ENCODE peak calls at places on chromosomes 7 and 10, in ten cellular contexts. L is NCI-H2029; Z is sigmoid colon; K is nephron progenitor cell; Q is activated T-cell treated with anti-CD3 and anti-CD28 coated beads for 1 hour; W is endothelial cell; V is GM10248; H is activated T-helper 1 cell treated with anti-CD3 and anti-CD28 coated beads, Interleukin-12 subunit alpha, Interleukin-12 subunit beta, Interleukin-2, Interleukin-4 antibody, amounts not matched to agents 30 ng/mL and 10 ng/mL and 1 ng/mL, durations not matched to agents 14 hours and 24 hours and 36 hours; M is adipocyte; P is GM12864. T is an unnamed sample.
A peak's percentile ranks its signal among the peaks of the same experiment; 100 is the strongest.

GRCh38 chr7:43658718-43659548 is 70.4 kb downstream of the COA1 start:
- DNase-seq in K (no peak), V (peak; percentile 55), W (no peak), P (no peak), H (no peak), M (peak; percentile 78), Q (no peak), Z (no peak), L (no peak), T (no peak)

GRCh38 chr7:291302-292092 is 1.5 kb downstream of the FOXL3 start:
- DNase-seq in L (no peak), Q (no peak), H (no peak), Z (no peak), M (no peak), V (no peak), W (no peak), P (no peak), K (no peak), T (no peak)

GRCh38 chr10:72276013-72276387 is 2.3 kb downstream of the DDIT4 start:
- DNase-seq in M (peak; percentile 48), K (no peak), H (no peak), L (peak; percentile 60), V (no peak), P (no peak), W (no peak), Q (no peak), Z (no peak), T (peak; percentile 86)

GRCh38 chr10:26555719-26556368 is 117.7 kb downstream of the APBB1IP start:
- DNase-seq in H (no peak), L (no peak), M (peak; percentile 81), V (no peak), W (no peak), P (no peak), Z (peak; percentile 85), Q (no peak), K (no peak), T (peak; percentile 69)

GRCh38 chr10:76356557-76356956 is 925.1 kb downstream of the LRMDA start:
- DNase-seq in W (no peak), H (no peak), V (no peak), Z (no peak), L (no peak), Q (no peak), K (no peak), P (no peak), M (peak; percentile 81), T (no peak)

GRCh38 chr7:128934361-128935352 is 3.1 kb upstream of the IRF5 start:
- DNase-seq in P (peak; percentile 76), K (no peak), M (no peak), V (peak; percentile 77), Q (no peak), W (no peak), H (no peak), Z (peak; percentile 67), L (no peak), T (no peak)

GRCh38 chr7:44240983-44241510 is 40.3 kb downstream of the YKT6 start:
- DNase-seq in Z (peak; percentile 82), K (peak; percentile 72), L (peak; percentile 27), P (peak; percentile 27), Q (peak; percentile 29), V (peak; percentile 90), W (peak; percentile 71), H (peak; percentile 46), M (peak; percentile 94), T (peak; percentile 62)

GRCh38 chr10:74637685-74638084 is 188.7 kb upstream of the KAT6B start:
- DNase-seq in H (no peak), Q (no peak), M (no peak), P (no peak), L (no peak), V (no peak), K (no peak), W (no peak), Z (no peak), T (no peak)

GRCh38 chr7:101077303-101078086 is 7.8 kb upstream of the TRIM56 start:
- DNase-seq in H (peak; percentile 73), P (no peak), L (peak; percentile 68), K (peak; percentile 91), Q (peak; percentile 82), M (peak; percentile 89), Z (peak; percentile 77), W (peak; percentile 87), V (peak; percentile 87), T (no peak)

GRCh38 chr10:99834410-99834809 is 52.0 kb downstream of the ABCC2 start:
- DNase-seq in V (no peak), K (no peak), M (peak; percentile 42), Q (no peak), W (no peak), H (no peak), Z (no peak), P (no peak), L (no peak), T (no peak)

GRCh38 chr10:32199724-32200394 is 143.6 kb upstream of the KIF5B start:
- DNase-seq in L (no peak), Z (no peak), V (no peak), P (no peak), Q (no peak), H (no peak), W (no peak), K (no peak), M (no peak), T (no peak)

GRCh38 chr7:116547347-116547746 is 22.5 kb downstream of the CAV1 start:
- DNase-seq in Q (no peak), W (no peak), P (no peak), H (no peak), Z (no peak), K (no peak), M (peak; percentile 62), V (no peak), L (no peak), T (no peak)

GRCh38 chr10:34814228-34815173 is 595 bp downstream of the PARD3 start:
- DNase-seq in W (peak; percentile 57), Q (no peak), K (peak; percentile 75), M (peak; percentile 76), L (no peak), P (no peak), H (no peak), V (peak; percentile 67), Z (peak; percentile 77), T (no peak)

GRCh38 chr10:93368210-93368609 is 113.9 kb downstream of the MYOF start:
- DNase-seq in K (no peak), Q (no peak), H (no peak), M (peak; percentile 73), V (no peak), W (no peak), Z (no peak), P (no peak), L (no peak), T (no peak)

GRCh38 chr7:68718059-68718685 is 880.1 kb upstream of the AUTS2 start:
- DNase-seq in W (no peak), Z (no peak), H (no peak), Q (no peak), K (no peak), L (no peak), M (no peak), P (no peak), V (no peak), T (no peak)

GRCh38 chr7:114875171-114875570 is 46.7 kb upstream of the MDFIC start:
- DNase-seq in W (no peak), P (no peak), Q (no peak), Z (no peak), V (no peak), L (no peak), M (no peak), K (no peak), H (no peak), T (no peak)

GRCh38 chr7:33062023-33062781 is at the start of gene NT5C3A:
- DNase-seq in H (no peak), M (peak; percentile 67), V (peak; percentile 50), Z (peak; percentile 72), P (no peak), Q (no peak), W (peak; percentile 49), L (peak; percentile 39), K (no peak), T (no peak)

GRCh38 chr7:121410829-121411596 is 14.9 kb upstream of the FAM3C start:
- DNase-seq in Z (no peak), L (no peak), V (no peak), M (no peak), P (no peak), W (no peak), H (no peak), K (no peak), Q (no peak), T (no peak)

GRCh38 chr10:13528875-13529713 is at the start of gene BEND7:
- DNase-seq in P (no peak), L (no peak), H (no peak), M (peak; percentile 69), Q (no peak), Z (no peak), K (peak; percentile 77), V (peak; percentile 65), W (peak; percentile 65), T (no peak)

GRCh38 chr10:110142965-110143364 is 64.4 kb upstream of the MXI1 start:
- DNase-seq in L (no peak), K (no peak), M (no peak), H (no peak), W (no peak), Q (no peak), V (no peak), P (no peak), Z (no peak), T (no peak)

GRCh38 chr10:129774082-129774735 is 189.9 kb downstream of the EBF3 start:
- DNase-seq in W (no peak), V (no peak), K (no peak), Z (peak; percentile 54), H (no peak), Q (no peak), P (no peak), M (no peak), L (no peak), T (no peak)

GRCh38 chr7:105496501-105496900 is 25.6 kb downstream of the PUS7 start:
- DNase-seq in Q (no peak), P (no peak), M (peak; percentile 62), Z (no peak), L (no peak), W (no peak), V (no peak), K (no peak), H (no peak), T (no peak)

GRCh38 chr7:74373536-74373935 is 80.2 kb upstream of the GTF2IRD1 start:
- DNase-seq in H (no peak), P (no peak), Q (no peak), W (no peak), K (no peak), Z (no peak), M (no peak), V (no peak), L (no peak), T (no peak)

GRCh38 chr7:134836447-134836846 is 57.0 kb downstream of the CALD1 start:
- DNase-seq in Z (no peak), W (no peak), M (no peak), L (no peak), V (no peak), Q (no peak), H (no peak), P (no peak), K (no peak), T (no peak)

GRCh38 chr7:39252916-39253315 is 275.2 kb downstream of the POU6F2 start:
- DNase-seq in M (peak; percentile 6), Z (no peak), H (no peak), P (no peak), L (no peak), K (no peak), W (no peak), Q (no peak), V (no peak), T (no peak)

GRCh38 chr7:144256112-144256511 is 8.5 kb downstream of the OR2A7 start:
- DNase-seq in V (no peak), Z (no peak), W (no peak), H (no peak), Q (no peak), K (no peak), M (no peak), P (no peak), L (no peak), T (no peak)